ENCODE peak calls at places on chromosomes 3 and 15, in seven cellular contexts. One of them, this sample, is unnamed.

GRCh38 chr3:180516368-180516767 is 85.6 kb upstream of the TTC14 start:
- DNase-seq in stomach: no peak
- DNase-seq in pancreas: peak
- DNase-seq in AG04450: no peak
- DNase-seq in MM.1S: no peak
- DNase-seq in thyroid gland: no peak
- DNase-seq in upper lobe of right lung: no peak
- DNase-seq in this sample: no peak

GRCh38 chr3:140863481-140864084 is 78.1 kb upstream of the SLC25A36 start:
- DNase-seq in MM.1S: peak
- DNase-seq in upper lobe of right lung: no peak
- DNase-seq in stomach: peak
- DNase-seq in thyroid gland: peak
- DNase-seq in pancreas: no peak
- DNase-seq in AG04450: no peak
- DNase-seq in this sample: peak

GRCh38 chr3:30672959-30673358 is 66.6 kb downstream of the TGFBR2 start:
- DNase-seq in stomach: no peak
- DNase-seq in pancreas: no peak
- DNase-seq in upper lobe of right lung: no peak
- DNase-seq in MM.1S: no peak
- DNase-seq in AG04450: no peak
- DNase-seq in thyroid gland: no peak
- DNase-seq in this sample: no peak

GRCh38 chr3:191873741-191874140 is 412.8 kb downstream of the PYDC2 start:
- DNase-seq in thyroid gland: peak
- DNase-seq in MM.1S: no peak
- DNase-seq in upper lobe of right lung: no peak
- DNase-seq in AG04450: no peak
- DNase-seq in pancreas: no peak
- DNase-seq in stomach: no peak
- DNase-seq in this sample: no peak

GRCh38 chr3:187215460-187215859 is 18.2 kb downstream of the RTP1 start:
- DNase-seq in AG04450: no peak
- DNase-seq in thyroid gland: no peak
- DNase-seq in MM.1S: no peak
- DNase-seq in stomach: no peak
- DNase-seq in pancreas: no peak
- DNase-seq in upper lobe of right lung: no peak
- DNase-seq in this sample: no peak

GRCh38 chr3:178551916-178552321 is 15.7 kb downstream of the KCNMB2 start:
- DNase-seq in pancreas: no peak
- DNase-seq in MM.1S: no peak
- DNase-seq in AG04450: no peak
- DNase-seq in stomach: no peak
- DNase-seq in thyroid gland: no peak
- DNase-seq in upper lobe of right lung: no peak
- DNase-seq in this sample: no peak

GRCh38 chr3:95407709-95408463 is 1345.0 kb downstream of the NSUN3 start:
- DNase-seq in thyroid gland: no peak
- DNase-seq in upper lobe of right lung: no peak
- DNase-seq in AG04450: no peak
- DNase-seq in stomach: no peak
- DNase-seq in MM.1S: peak
- DNase-seq in pancreas: no peak
- DNase-seq in this sample: no peak

GRCh38 chr15:38687340-38687739 is 122.7 kb upstream of the RASGRP1 start:
- DNase-seq in stomach: no peak
- DNase-seq in upper lobe of right lung: no peak
- DNase-seq in MM.1S: no peak
- DNase-seq in AG04450: no peak
- DNase-seq in thyroid gland: no peak
- DNase-seq in pancreas: no peak
- DNase-seq in this sample: no peak

GRCh38 chr3:66353530-66353929 is 132.7 kb downstream of the SLC25A26 start:
- DNase-seq in upper lobe of right lung: no peak
- DNase-seq in pancreas: no peak
- DNase-seq in stomach: no peak
- DNase-seq in thyroid gland: no peak
- DNase-seq in MM.1S: no peak
- DNase-seq in AG04450: peak
- DNase-seq in this sample: no peak

GRCh38 chr3:50616003-50616769 is 765 bp upstream of the MAPKAPK3 start:
- DNase-seq in MM.1S: peak
- DNase-seq in AG04450: peak
- DNase-seq in upper lobe of right lung: peak
- DNase-seq in pancreas: peak
- DNase-seq in stomach: peak
- DNase-seq in thyroid gland: peak
- DNase-seq in this sample: no peak

GRCh38 chr15:63736287-63736686 is 97.5 kb downstream of the HERC1 start:
- DNase-seq in upper lobe of right lung: no peak
- DNase-seq in stomach: no peak
- DNase-seq in AG04450: no peak
- DNase-seq in MM.1S: no peak
- DNase-seq in pancreas: no peak
- DNase-seq in thyroid gland: no peak
- DNase-seq in this sample: no peak

GRCh38 chr15:40968290-40969085 is 15.2 kb downstream of the CHAC1 start:
- DNase-seq in upper lobe of right lung: no peak
- DNase-seq in AG04450: no peak
- DNase-seq in stomach: no peak
- DNase-seq in pancreas: no peak
- DNase-seq in MM.1S: no peak
- DNase-seq in thyroid gland: no peak
- DNase-seq in this sample: no peak

GRCh38 chr3:29940759-29941319 is 660.0 kb downstream of the RBMS3 start:
- DNase-seq in MM.1S: no peak
- DNase-seq in upper lobe of right lung: no peak
- DNase-seq in pancreas: no peak
- DNase-seq in thyroid gland: no peak
- DNase-seq in AG04450: no peak
- DNase-seq in stomach: no peak
- DNase-seq in this sample: no peak

GRCh38 chr15:33722005-33722672 is 246.2 kb upstream of the CHRM5 start:
- DNase-seq in MM.1S: no peak
- DNase-seq in stomach: no peak
- DNase-seq in pancreas: no peak
- DNase-seq in AG04450: no peak
- DNase-seq in thyroid gland: no peak
- DNase-seq in upper lobe of right lung: no peak
- DNase-seq in this sample: peak

GRCh38 chr3:153414972-153415371 is 252.9 kb downstream of the RAP2B start:
- DNase-seq in stomach: no peak
- DNase-seq in MM.1S: no peak
- DNase-seq in upper lobe of right lung: no peak
- DNase-seq in thyroid gland: no peak
- DNase-seq in pancreas: no peak
- DNase-seq in AG04450: no peak
- DNase-seq in this sample: no peak

GRCh38 chr3:6679510-6679909 is 181.4 kb upstream of the GRM7 start:
- DNase-seq in upper lobe of right lung: no peak
- DNase-seq in thyroid gland: no peak
- DNase-seq in MM.1S: peak
- DNase-seq in AG04450: no peak
- DNase-seq in stomach: no peak
- DNase-seq in pancreas: no peak
- DNase-seq in this sample: no peak

GRCh38 chr15:90620379-90621134 is 90.8 kb downstream of the CRTC3 start:
- DNase-seq in pancreas: no peak
- DNase-seq in AG04450: no peak
- DNase-seq in upper lobe of right lung: no peak
- DNase-seq in stomach: no peak
- DNase-seq in MM.1S: no peak
- DNase-seq in thyroid gland: no peak
- DNase-seq in this sample: no peak

GRCh38 chr3:191973820-191974219 is 512.9 kb downstream of the PYDC2 start:
- DNase-seq in AG04450: no peak
- DNase-seq in upper lobe of right lung: no peak
- DNase-seq in thyroid gland: no peak
- DNase-seq in pancreas: no peak
- DNase-seq in MM.1S: no peak
- DNase-seq in stomach: no peak
- DNase-seq in this sample: no peak

GRCh38 chr3:195401959-195402358 is 40.9 kb downstream of the ACAP2 start:
- DNase-seq in thyroid gland: no peak
- DNase-seq in AG04450: no peak
- DNase-seq in stomach: no peak
- DNase-seq in MM.1S: no peak
- DNase-seq in upper lobe of right lung: no peak
- DNase-seq in pancreas: no peak
- DNase-seq in this sample: no peak

GRCh38 chr3:172290457-172290856 is 157.8 kb downstream of the GHSR start:
- DNase-seq in MM.1S: no peak
- DNase-seq in pancreas: no peak
- DNase-seq in thyroid gland: no peak
- DNase-seq in upper lobe of right lung: no peak
- DNase-seq in stomach: no peak
- DNase-seq in AG04450: no peak
- DNase-seq in this sample: no peak

GRCh38 chr3:58529516-58530353 is 7.3 kb downstream of the ACOX2 start:
- DNase-seq in stomach: no peak
- DNase-seq in AG04450: no peak
- DNase-seq in MM.1S: no peak
- DNase-seq in pancreas: no peak
- DNase-seq in thyroid gland: no peak
- DNase-seq in upper lobe of right lung: no peak
- DNase-seq in this sample: no peak

GRCh38 chr15:30649952-30650929 is 24.3 kb downstream of the ARHGAP11B start:
- DNase-seq in MM.1S: no peak
- DNase-seq in stomach: no peak
- DNase-seq in upper lobe of right lung: no peak
- DNase-seq in AG04450: peak
- DNase-seq in pancreas: no peak
- DNase-seq in thyroid gland: no peak
- DNase-seq in this sample: no peak

GRCh38 chr3:53823026-53823955 is 22.9 kb downstream of the CHDH start:
- DNase-seq in stomach: peak
- DNase-seq in MM.1S: no peak
- DNase-seq in pancreas: no peak
- DNase-seq in upper lobe of right lung: peak
- DNase-seq in thyroid gland: no peak
- DNase-seq in AG04450: no peak
- DNase-seq in this sample: no peak

GRCh38 chr3:174786825-174787224 is 72.3 kb upstream of the NAALADL2 start:
- DNase-seq in upper lobe of right lung: no peak
- DNase-seq in pancreas: no peak
- DNase-seq in stomach: no peak
- DNase-seq in AG04450: no peak
- DNase-seq in thyroid gland: no peak
- DNase-seq in MM.1S: no peak
- DNase-seq in this sample: no peak
- TF ChIP-seq CTCF in upper lobe of right lung: no peak
- TF ChIP-seq CTCF in pancreas: no peak
- TF ChIP-seq CTCF in stomach: no peak
- TF ChIP-seq CTCF in AG04450: no peak
- TF ChIP-seq CTCF in thyroid gland: no peak
- TF ChIP-seq CTCF in MM.1S: no peak
- TF ChIP-seq CTCF in this sample: no peak

DNA sequence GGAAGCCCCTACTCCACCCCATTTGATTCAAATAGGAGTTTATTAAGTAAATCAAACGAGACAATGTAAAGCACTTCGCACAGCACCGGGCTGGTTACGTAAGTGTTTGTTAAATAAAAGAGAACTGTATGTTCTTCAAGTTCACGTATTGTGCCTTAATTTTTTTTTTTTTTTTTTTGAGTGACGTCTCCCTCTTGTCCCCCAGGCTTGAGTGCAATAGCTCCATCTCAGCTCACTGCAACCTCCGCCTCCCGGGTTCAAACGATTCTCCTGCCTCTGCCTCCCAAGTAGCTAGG is 1.3 kb upstream of the WWTR1 start:
- DNase-seq in stomach: no peak
- DNase-seq in AG04450: no peak
- DNase-seq in upper lobe of right lung: no peak
- DNase-seq in MM.1S: no peak
- DNase-seq in pancreas: no peak
- DNase-seq in thyroid gland: no peak
- DNase-seq in this sample: no peak
- H3K4me3 ChIP-seq in stomach: peak
- H3K4me3 ChIP-seq in AG04450: peak
- H3K4me3 ChIP-seq in upper lobe of right lung: peak
- H3K4me3 ChIP-seq in MM.1S: no peak
- H3K4me3 ChIP-seq in pancreas: peak
- H3K4me3 ChIP-seq in thyroid gland: no peak
- H3K4me3 ChIP-seq in this sample: peak

GRCh38 chr3:85576801-85577200 is 618.0 kb downstream of the CADM2 start:
- DNase-seq in AG04450: no peak
- DNase-seq in pancreas: no peak
- DNase-seq in upper lobe of right lung: no peak
- DNase-seq in MM.1S: no peak
- DNase-seq in stomach: no peak
- DNase-seq in thyroid gland: no peak
- DNase-seq in this sample: no peak
- TF ChIP-seq CTCF in AG04450: no peak
- TF ChIP-seq CTCF in pancreas: no peak
- TF ChIP-seq CTCF in upper lobe of right lung: no peak
- TF ChIP-seq CTCF in MM.1S: no peak
- TF ChIP-seq CTCF in stomach: no peak
- TF ChIP-seq CTCF in thyroid gland: no peak
- TF ChIP-seq CTCF in this sample: no peak

GRCh38 chr3:116444099-116444700 is 1.1 kb downstream of the LSAMP start:
- DNase-seq in MM.1S: no peak
- DNase-seq in pancreas: no peak
- DNase-seq in upper lobe of right lung: no peak
- DNase-seq in stomach: no peak
- DNase-seq in thyroid gland: no peak
- DNase-seq in AG04450: no peak
- DNase-seq in this sample: no peak

GRCh38 chr3:116445291-116445841 is at the start of gene LSAMP:
- DNase-seq in AG04450: no peak
- DNase-seq in upper lobe of right lung: no peak
- DNase-seq in stomach: no peak
- DNase-seq in thyroid gland: no peak
- DNase-seq in pancreas: peak
- DNase-seq in MM.1S: no peak
- DNase-seq in this sample: no peak

GRCh38 chr3:116446037-116446436 is 750 bp upstream of the LSAMP start:
- DNase-seq in upper lobe of right lung: no peak
- DNase-seq in thyroid gland: no peak
- DNase-seq in MM.1S: no peak
- DNase-seq in AG04450: no peak
- DNase-seq in stomach: no peak
- DNase-seq in pancreas: no peak
- DNase-seq in this sample: no peak

GRCh38 chr3:116443096-116443793 is 2.0 kb downstream of the LSAMP start:
- DNase-seq in upper lobe of right lung: no peak
- DNase-seq in MM.1S: no peak
- DNase-seq in AG04450: no peak
- DNase-seq in thyroid gland: no peak
- DNase-seq in pancreas: no peak
- DNase-seq in stomach: no peak
- DNase-seq in this sample: no peak

DNA sequence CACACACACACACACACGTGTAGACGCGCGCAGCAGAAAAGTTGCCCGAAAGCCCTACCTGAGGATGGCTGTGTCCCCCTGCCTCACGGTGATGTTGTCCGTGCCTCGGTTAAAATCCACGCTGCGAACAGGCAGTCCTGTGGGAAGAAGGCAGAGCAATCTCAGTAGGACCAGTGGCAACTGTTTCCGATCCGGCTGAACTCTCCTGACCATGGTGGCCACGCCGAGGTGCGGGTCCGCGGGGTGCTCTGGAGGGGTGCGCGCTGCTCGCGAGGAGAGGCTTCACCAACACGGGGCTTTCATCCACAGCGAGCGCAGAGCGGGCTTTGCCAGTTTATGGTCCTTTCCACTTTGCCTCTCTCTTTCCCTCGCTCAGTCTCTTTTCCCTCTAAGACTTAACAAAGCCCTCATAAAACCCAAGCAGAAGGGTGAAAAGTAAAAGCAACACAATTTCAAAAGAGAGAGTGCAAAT is 432 bp downstream of the LSAMP start:
- DNase-seq in MM.1S: no peak
- DNase-seq in upper lobe of right lung: no peak
- DNase-seq in pancreas: peak
- DNase-seq in stomach: no peak
- DNase-seq in AG04450: no peak
- DNase-seq in thyroid gland: no peak
- DNase-seq in this sample: no peak
- H3K4me3 ChIP-seq in MM.1S: no peak
- H3K4me3 ChIP-seq in upper lobe of right lung: peak
- H3K4me3 ChIP-seq in pancreas: peak
- H3K4me3 ChIP-seq in stomach: peak
- H3K4me3 ChIP-seq in AG04450: peak
- H3K4me3 ChIP-seq in thyroid gland: no peak
- H3K4me3 ChIP-seq in this sample: peak